ENCODE peak calls at places on chromosomes 11 and 22, in six cellular contexts. E is substantia nigra, X is NCI-H1105, B is NCI-H1694 treated with DMSO at 0.1 percent for 48 hours, M is mucosa of descending colon, R is NCI-H2171. Z is an unnamed sample.

GRCh38 chr11:14125529-14125928 is 163.0 kb downstream of the SPON1 start:
- DNase-seq in E (no peak), X (no peak), B (no peak), M (no peak), R (no peak), Z (no peak)

GRCh38 chr22:44307509-44308169 is 5.1 kb downstream of the SHISAL1 start:
- DNase-seq in E (no peak), X (no peak), B (no peak), M (no peak), R (no peak), Z (no peak)

GRCh38 chr22:39514373-39514973 is 5.9 kb upstream of the ATF4 start:
- DNase-seq in E (peak), X (no peak), B (peak), M (peak), R (no peak), Z (peak)

GRCh38 chr11:106398396-106399074 is 321.1 kb downstream of the AASDHPPT start:
- DNase-seq in E (no peak), X (no peak), B (no peak), M (no peak), R (no peak), Z (no peak)

GRCh38 chr11:7353100-7353499 is 101.4 kb downstream of the SYT9 start:
- DNase-seq in E (no peak), X (no peak), B (peak), M (peak), R (no peak), Z (no peak)

GRCh38 chr22:17788023-17788330 is 13.7 kb upstream of the BID start:
- DNase-seq in E (no peak), X (no peak), B (no peak), M (no peak), R (no peak), Z (no peak)

GRCh38 chr22:43110444-43110926 is at the start of gene BIK:
- DNase-seq in E (no peak), X (peak), B (peak), M (peak), R (peak), Z (peak)

GRCh38 chr11:13831707-13832106 is 130.8 kb upstream of the SPON1 start:
- DNase-seq in E (no peak), X (peak), B (peak), M (no peak), R (peak), Z (no peak)

GRCh38 chr11:9716275-9717039 is 52.6 kb downstream of the SWAP70 start:
- DNase-seq in E (no peak), X (no peak), B (peak), M (no peak), R (no peak), Z (no peak)

GRCh38 chr11:120335928-120336640 is at the start of gene ARHGEF12:
- DNase-seq in E (peak), X (peak), B (peak), M (peak), R (peak), Z (peak)

GRCh38 chr22:43970037-43970747 is 14.9 kb downstream of the SAMM50 start:
- DNase-seq in E (no peak), X (no peak), B (no peak), M (no peak), R (no peak), Z (no peak)

GRCh38 chr11:62607729-62608128 is 4.8 kb downstream of the EML3 start:
- DNase-seq in E (no peak), X (no peak), B (no peak), M (no peak), R (no peak), Z (no peak)

GRCh38 chr22:19121631-19122142 is 525 bp downstream of the DGCR2 start:
- DNase-seq in E (peak), X (peak), B (no peak), M (peak), R (no peak), Z (peak)

GRCh38 chr11:14637868-14638409 is 5.7 kb upstream of the PDE3B start:
- DNase-seq in E (no peak), X (no peak), B (no peak), M (no peak), R (no peak), Z (no peak)

GRCh38 chr11:19326499-19326898 is 85.8 kb upstream of the E2F8 start:
- DNase-seq in E (no peak), X (no peak), B (peak), M (no peak), R (no peak), Z (no peak)

GRCh38 chr11:63961608-63962412 is 12.6 kb upstream of the COX8A start:
- DNase-seq in E (no peak), X (peak), B (no peak), M (peak), R (peak), Z (no peak)